ENCODE peak calls at places on chromosome 9, in seven cellular contexts. One of them, this sample, is unnamed.

GRCh38 chr9:98503867-98504800 is 204.6 kb downstream of the GABBR2 start:
- DNase-seq in Panc1: no peak
- DNase-seq in cardiac fibroblast: no peak
- DNase-seq in astrocyte of the spinal cord: no peak
- DNase-seq in OCI-LY7: no peak
- DNase-seq in CD8-positive, alpha-beta T cell: no peak
- DNase-seq in transverse colon: no peak
- DNase-seq in this sample: no peak

GRCh38 chr9:9142001-9142400 is 1342.4 kb upstream of the DMAC1 start:
- DNase-seq in Panc1: no peak
- DNase-seq in cardiac fibroblast: no peak
- DNase-seq in astrocyte of the spinal cord: no peak
- DNase-seq in OCI-LY7: no peak
- DNase-seq in CD8-positive, alpha-beta T cell: no peak
- DNase-seq in transverse colon: no peak
- DNase-seq in this sample: no peak

GRCh38 chr9:77177894-77178794 is 810 bp downstream of the VPS13A start:
- DNase-seq in Panc1: no peak
- DNase-seq in cardiac fibroblast: peak
- DNase-seq in astrocyte of the spinal cord: peak
- DNase-seq in OCI-LY7: peak
- DNase-seq in CD8-positive, alpha-beta T cell: peak
- DNase-seq in transverse colon: peak
- DNase-seq in this sample: no peak

GRCh38 chr9:121972501-121972981 is 120.6 kb downstream of the TTLL11 start:
- DNase-seq in Panc1: no peak
- DNase-seq in cardiac fibroblast: peak
- DNase-seq in astrocyte of the spinal cord: peak
- DNase-seq in OCI-LY7: peak
- DNase-seq in CD8-positive, alpha-beta T cell: no peak
- DNase-seq in transverse colon: peak
- DNase-seq in this sample: peak

GRCh38 chr9:96136992-96137665 is 164.8 kb downstream of the HSD17B3 start:
- DNase-seq in Panc1: no peak
- DNase-seq in cardiac fibroblast: peak
- DNase-seq in astrocyte of the spinal cord: peak
- DNase-seq in OCI-LY7: peak
- DNase-seq in CD8-positive, alpha-beta T cell: no peak
- DNase-seq in transverse colon: peak
- DNase-seq in this sample: no peak

GRCh38 chr9:135255843-135256567 is 168.5 kb downstream of the OLFM1 start:
- DNase-seq in Panc1: no peak
- DNase-seq in cardiac fibroblast: no peak
- DNase-seq in astrocyte of the spinal cord: no peak
- DNase-seq in OCI-LY7: no peak
- DNase-seq in CD8-positive, alpha-beta T cell: no peak
- DNase-seq in transverse colon: no peak
- DNase-seq in this sample: no peak

GRCh38 chr9:91151741-91152095 is 210.0 kb downstream of the AUH start:
- DNase-seq in Panc1: no peak
- DNase-seq in cardiac fibroblast: no peak
- DNase-seq in astrocyte of the spinal cord: no peak
- DNase-seq in OCI-LY7: no peak
- DNase-seq in CD8-positive, alpha-beta T cell: no peak
- DNase-seq in transverse colon: no peak
- DNase-seq in this sample: no peak

GRCh38 chr9:9091387-9091786 is 1291.8 kb upstream of the DMAC1 start:
- DNase-seq in Panc1: no peak
- DNase-seq in cardiac fibroblast: no peak
- DNase-seq in astrocyte of the spinal cord: peak
- DNase-seq in OCI-LY7: no peak
- DNase-seq in CD8-positive, alpha-beta T cell: no peak
- DNase-seq in transverse colon: no peak
- DNase-seq in this sample: no peak

GRCh38 chr9:105510024-105510423 is 47.9 kb upstream of the FKTN start:
- DNase-seq in Panc1: no peak
- DNase-seq in cardiac fibroblast: peak
- DNase-seq in astrocyte of the spinal cord: peak
- DNase-seq in OCI-LY7: no peak
- DNase-seq in CD8-positive, alpha-beta T cell: no peak
- DNase-seq in transverse colon: no peak
- DNase-seq in this sample: peak

GRCh38 chr9:113219972-113220371 is 1.1 kb downstream of the FKBP15 start:
- DNase-seq in Panc1: no peak
- DNase-seq in cardiac fibroblast: no peak
- DNase-seq in astrocyte of the spinal cord: peak
- DNase-seq in OCI-LY7: peak
- DNase-seq in CD8-positive, alpha-beta T cell: no peak
- DNase-seq in transverse colon: no peak
- DNase-seq in this sample: no peak

GRCh38 chr9:73133042-73133651 is 18.5 kb upstream of the ANXA1 start:
- DNase-seq in Panc1: no peak
- DNase-seq in cardiac fibroblast: no peak
- DNase-seq in astrocyte of the spinal cord: no peak
- DNase-seq in OCI-LY7: peak
- DNase-seq in CD8-positive, alpha-beta T cell: no peak
- DNase-seq in transverse colon: no peak
- DNase-seq in this sample: no peak

GRCh38 chr9:101399641-101399965 is 952 bp downstream of the ZNF189 start:
- DNase-seq in Panc1: no peak
- DNase-seq in cardiac fibroblast: no peak
- DNase-seq in astrocyte of the spinal cord: no peak
- DNase-seq in OCI-LY7: peak
- DNase-seq in CD8-positive, alpha-beta T cell: no peak
- DNase-seq in transverse colon: no peak
- DNase-seq in this sample: no peak

GRCh38 chr9:90124961-90125360 is 517.7 kb downstream of the DIRAS2 start:
- DNase-seq in Panc1: no peak
- DNase-seq in cardiac fibroblast: no peak
- DNase-seq in astrocyte of the spinal cord: no peak
- DNase-seq in OCI-LY7: no peak
- DNase-seq in CD8-positive, alpha-beta T cell: no peak
- DNase-seq in transverse colon: no peak
- DNase-seq in this sample: no peak

GRCh38 chr9:95516221-95516735 is 493 bp downstream of the PTCH1 start:
- DNase-seq in Panc1: no peak
- DNase-seq in cardiac fibroblast: no peak
- DNase-seq in astrocyte of the spinal cord: no peak
- DNase-seq in OCI-LY7: no peak
- DNase-seq in CD8-positive, alpha-beta T cell: no peak
- DNase-seq in transverse colon: no peak
- DNase-seq in this sample: no peak

GRCh38 chr9:4892501-4893194 is 92.4 kb upstream of the JAK2 start:
- DNase-seq in Panc1: no peak
- DNase-seq in cardiac fibroblast: no peak
- DNase-seq in astrocyte of the spinal cord: no peak
- DNase-seq in OCI-LY7: no peak
- DNase-seq in CD8-positive, alpha-beta T cell: no peak
- DNase-seq in transverse colon: no peak
- DNase-seq in this sample: no peak

GRCh38 chr9:109683521-109683920 is 96.5 kb upstream of the PALM2AKAP2 start:
- DNase-seq in Panc1: no peak
- DNase-seq in cardiac fibroblast: no peak
- DNase-seq in astrocyte of the spinal cord: peak
- DNase-seq in OCI-LY7: no peak
- DNase-seq in CD8-positive, alpha-beta T cell: no peak
- DNase-seq in transverse colon: no peak
- DNase-seq in this sample: no peak

DNA sequence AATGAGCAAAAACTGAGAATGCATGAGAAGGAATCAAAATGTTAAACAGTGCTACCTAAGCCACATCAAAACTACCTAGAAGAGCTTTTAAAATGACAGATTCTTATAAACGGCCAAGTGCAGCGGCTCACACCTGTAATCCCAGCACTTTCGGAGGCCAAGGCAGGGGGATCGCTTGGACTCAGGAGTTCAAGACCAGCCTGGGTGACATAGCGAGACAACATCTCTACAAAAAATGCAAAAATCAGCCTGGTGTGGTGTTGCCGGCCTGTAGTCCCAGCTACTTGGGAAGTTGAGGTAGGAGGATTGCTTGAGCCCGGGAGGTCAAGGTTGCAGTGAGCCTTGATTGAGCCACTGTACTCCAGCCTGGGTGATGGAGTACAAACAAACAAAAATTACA is 13.4 kb downstream of the FNBP1 start:
- DNase-seq in Panc1: no peak
- DNase-seq in cardiac fibroblast: no peak
- DNase-seq in astrocyte of the spinal cord: no peak
- DNase-seq in OCI-LY7: no peak
- DNase-seq in CD8-positive, alpha-beta T cell: no peak
- DNase-seq in transverse colon: no peak
- DNase-seq in this sample: no peak
- H3K4me3 ChIP-seq in Panc1: no peak
- H3K4me3 ChIP-seq in cardiac fibroblast: no peak
- H3K4me3 ChIP-seq in astrocyte of the spinal cord: no peak
- H3K4me3 ChIP-seq in OCI-LY7: no peak
- H3K4me3 ChIP-seq in CD8-positive, alpha-beta T cell: no peak
- H3K4me3 ChIP-seq in transverse colon: no peak
- H3K4me3 ChIP-seq in this sample: no peak

GRCh38 chr9:128149001-128149701 is at the start of gene LCN2:
- DNase-seq in Panc1: no peak
- DNase-seq in cardiac fibroblast: peak
- DNase-seq in astrocyte of the spinal cord: no peak
- DNase-seq in OCI-LY7: no peak
- DNase-seq in CD8-positive, alpha-beta T cell: no peak
- DNase-seq in transverse colon: peak
- DNase-seq in this sample: no peak

GRCh38 chr9:128151343-128152132 is 2.3 kb downstream of the LCN2 start:
- DNase-seq in Panc1: no peak
- DNase-seq in cardiac fibroblast: no peak
- DNase-seq in astrocyte of the spinal cord: no peak
- DNase-seq in OCI-LY7: no peak
- DNase-seq in CD8-positive, alpha-beta T cell: no peak
- DNase-seq in transverse colon: no peak
- DNase-seq in this sample: no peak

GRCh38 chr9:128152133-128152780 is 3.0 kb downstream of the LCN2 start:
- DNase-seq in Panc1: no peak
- DNase-seq in cardiac fibroblast: no peak
- DNase-seq in astrocyte of the spinal cord: no peak
- DNase-seq in OCI-LY7: no peak
- DNase-seq in CD8-positive, alpha-beta T cell: no peak
- DNase-seq in transverse colon: no peak
- DNase-seq in this sample: no peak

GRCh38 chr9:128149951-128150593 is 819 bp downstream of the LCN2 start:
- DNase-seq in Panc1: no peak
- DNase-seq in cardiac fibroblast: no peak
- DNase-seq in astrocyte of the spinal cord: no peak
- DNase-seq in OCI-LY7: no peak
- DNase-seq in CD8-positive, alpha-beta T cell: no peak
- DNase-seq in transverse colon: no peak
- DNase-seq in this sample: no peak

DNA sequence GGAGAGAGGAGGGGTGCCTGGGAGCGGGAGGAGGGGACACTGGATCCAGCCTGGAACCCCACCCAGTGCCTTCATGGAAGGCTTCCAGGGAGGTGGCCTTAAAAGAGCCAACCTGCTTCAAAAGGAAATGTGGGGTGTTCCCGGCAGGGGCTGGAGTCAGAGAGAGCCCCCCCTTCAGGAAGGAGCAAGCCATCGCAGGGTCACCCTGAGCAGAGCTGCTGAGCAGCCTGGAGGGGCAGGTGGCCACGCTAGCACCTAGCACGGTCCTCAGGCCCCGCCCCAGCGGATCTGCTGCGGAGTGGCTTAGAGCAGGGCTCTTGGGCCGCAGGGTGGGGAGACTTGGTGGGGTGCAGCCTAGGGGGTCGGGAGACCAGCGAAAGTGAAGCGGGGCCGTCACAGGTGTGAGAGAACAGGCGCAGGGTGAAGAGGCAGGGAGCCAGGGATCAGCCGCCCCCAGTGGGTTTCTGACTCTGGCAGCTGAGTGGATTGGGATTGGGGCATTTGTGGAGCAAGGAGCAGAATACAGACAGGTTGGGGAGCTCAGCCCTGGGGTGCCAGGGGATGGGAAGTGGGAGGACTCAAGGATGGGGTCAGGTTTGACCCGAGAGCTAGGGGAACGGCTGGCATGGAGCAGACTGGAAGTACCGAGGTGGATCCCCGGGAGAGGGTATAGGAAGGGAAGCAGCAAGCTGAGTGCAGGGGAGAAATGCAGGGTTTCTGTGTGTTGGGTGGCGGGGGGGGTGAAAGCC is 1.5 kb downstream of the LCN2 start:
- DNase-seq in Panc1: no peak
- DNase-seq in cardiac fibroblast: no peak
- DNase-seq in astrocyte of the spinal cord: no peak
- DNase-seq in OCI-LY7: peak
- DNase-seq in CD8-positive, alpha-beta T cell: no peak
- DNase-seq in transverse colon: peak
- DNase-seq in this sample: no peak
- TF ChIP-seq CTCF in Panc1: no peak
- TF ChIP-seq CTCF in cardiac fibroblast: no peak
- TF ChIP-seq CTCF in astrocyte of the spinal cord: peak
- TF ChIP-seq CTCF in OCI-LY7: peak
- TF ChIP-seq CTCF in CD8-positive, alpha-beta T cell: no peak
- TF ChIP-seq CTCF in transverse colon: no peak
- TF ChIP-seq CTCF in this sample: peak

GRCh38 chr9:87579761-87580626 is 82.3 kb downstream of the DAPK1 start:
- DNase-seq in Panc1: no peak
- DNase-seq in cardiac fibroblast: no peak
- DNase-seq in astrocyte of the spinal cord: peak
- DNase-seq in OCI-LY7: no peak
- DNase-seq in CD8-positive, alpha-beta T cell: no peak
- DNase-seq in transverse colon: no peak
- DNase-seq in this sample: no peak
- H3K4me3 ChIP-seq in Panc1: no peak
- H3K4me3 ChIP-seq in cardiac fibroblast: no peak
- H3K4me3 ChIP-seq in astrocyte of the spinal cord: no peak
- H3K4me3 ChIP-seq in OCI-LY7: no peak
- H3K4me3 ChIP-seq in CD8-positive, alpha-beta T cell: no peak
- H3K4me3 ChIP-seq in transverse colon: no peak
- H3K4me3 ChIP-seq in this sample: no peak

DNA sequence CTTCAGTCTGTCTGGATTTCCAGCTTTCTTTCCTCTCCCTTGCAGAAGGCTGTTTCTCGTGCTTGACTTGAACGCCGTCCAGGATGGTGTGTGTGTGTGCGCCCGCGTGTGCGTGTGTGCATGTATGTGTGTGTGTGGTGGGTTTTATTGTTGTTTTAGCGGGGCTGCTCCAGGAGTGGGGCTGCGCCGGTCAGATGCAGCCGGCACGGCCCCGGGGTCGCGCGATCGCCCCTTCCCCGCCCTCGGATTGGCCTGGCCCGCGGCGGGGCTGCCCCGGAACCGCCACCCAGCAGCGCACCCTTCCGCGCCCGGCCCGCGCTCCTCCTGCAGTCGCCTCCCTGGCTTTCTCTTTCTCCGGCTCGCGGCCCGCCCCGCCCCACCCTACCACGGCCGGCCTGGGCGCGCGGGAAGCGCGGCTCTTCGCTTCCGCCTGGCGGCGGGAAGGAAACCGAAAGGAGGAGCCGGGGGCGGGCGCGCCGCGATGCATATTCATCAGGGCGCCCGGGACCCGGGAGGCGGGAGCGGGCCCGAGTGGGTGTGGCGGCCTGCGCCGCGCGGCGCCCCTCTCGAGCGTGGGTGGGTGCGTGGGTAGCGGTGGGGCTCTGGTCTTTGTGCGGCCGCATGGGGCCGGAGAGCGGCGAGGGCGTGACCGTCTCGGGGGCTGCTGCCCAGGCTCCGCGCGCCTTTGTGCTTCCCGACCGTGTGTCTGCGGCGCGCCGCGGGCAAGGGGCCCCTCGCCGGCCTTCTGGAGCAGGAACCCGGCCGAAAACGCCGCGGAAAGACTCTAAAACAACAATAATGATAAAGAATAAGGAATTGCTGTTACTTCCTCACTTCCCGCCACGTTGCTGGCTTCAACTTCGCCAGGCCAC is 8.5 kb upstream of the NFIB start:
- DNase-seq in Panc1: no peak
- DNase-seq in cardiac fibroblast: peak
- DNase-seq in astrocyte of the spinal cord: peak
- DNase-seq in OCI-LY7: peak
- DNase-seq in CD8-positive, alpha-beta T cell: peak
- DNase-seq in transverse colon: peak
- DNase-seq in this sample: peak
- TF ChIP-seq CTCF in Panc1: peak
- TF ChIP-seq CTCF in cardiac fibroblast: peak
- TF ChIP-seq CTCF in astrocyte of the spinal cord: peak
- TF ChIP-seq CTCF in OCI-LY7: no peak
- TF ChIP-seq CTCF in CD8-positive, alpha-beta T cell: no peak
- TF ChIP-seq CTCF in transverse colon: no peak
- TF ChIP-seq CTCF in this sample: peak

This sample was measured in retinal pigment epithelial cell.